ENCODE peak calls at places on chromosomes 16 and 17, in ten cellular contexts. One of them, this sample, is unnamed.
A peak's percentile ranks its signal among the peaks of the same experiment; 100 is the strongest.

GRCh38 chr16:66278604-66279262 is 87.8 kb upstream of the CDH5 start:
- DNase-seq in fibroblast of pulmonary artery: no peak
- DNase-seq in HCEC 1CT: no peak
- DNase-seq in iPS-NIHi11: no peak
- DNase-seq in iris pigment epithelial cell: no peak
- DNase-seq in activated T-helper 1 cell treated with Interleukin-2 at 50 U/mL for 16 hours: no peak
- DNase-seq in globus pallidus: no peak
- DNase-seq in NCI-H1105: no peak
- DNase-seq in activated CD4-positive, CD25-positive, alpha-beta regulatory T cell: no peak
- DNase-seq in bronchial epithelial cell: peak; percentile 96
- DNase-seq in this sample: no peak

GRCh38 chr17:11598274-11599221 is at the start of gene DNAH9:
- DNase-seq in fibroblast of pulmonary artery: peak; percentile 47
- DNase-seq in HCEC 1CT: no peak
- DNase-seq in iPS-NIHi11: peak; percentile 92
- DNase-seq in iris pigment epithelial cell: peak; percentile 63
- DNase-seq in activated T-helper 1 cell treated with Interleukin-2 at 50 U/mL for 16 hours: no peak
- DNase-seq in globus pallidus: peak; percentile 84
- DNase-seq in NCI-H1105: peak; percentile 97
- DNase-seq in activated CD4-positive, CD25-positive, alpha-beta regulatory T cell: no peak
- DNase-seq in bronchial epithelial cell: peak; percentile 64
- DNase-seq in this sample: peak; percentile 92

GRCh38 chr16:82629441-82630027 is 2.8 kb downstream of the CDH13 start:
- DNase-seq in fibroblast of pulmonary artery: peak; percentile 74
- DNase-seq in HCEC 1CT: peak; percentile 88
- DNase-seq in iPS-NIHi11: no peak
- DNase-seq in iris pigment epithelial cell: peak; percentile 51
- DNase-seq in activated T-helper 1 cell treated with Interleukin-2 at 50 U/mL for 16 hours: no peak
- DNase-seq in globus pallidus: no peak
- DNase-seq in NCI-H1105: no peak
- DNase-seq in activated CD4-positive, CD25-positive, alpha-beta regulatory T cell: no peak
- DNase-seq in bronchial epithelial cell: peak; percentile 75
- DNase-seq in this sample: no peak

GRCh38 chr16:86018487-86018886 is 119.5 kb downstream of the IRF8 start:
- DNase-seq in fibroblast of pulmonary artery: peak; percentile 44
- DNase-seq in HCEC 1CT: no peak
- DNase-seq in iPS-NIHi11: no peak
- DNase-seq in iris pigment epithelial cell: peak; percentile 37
- DNase-seq in activated T-helper 1 cell treated with Interleukin-2 at 50 U/mL for 16 hours: no peak
- DNase-seq in globus pallidus: no peak
- DNase-seq in NCI-H1105: no peak
- DNase-seq in activated CD4-positive, CD25-positive, alpha-beta regulatory T cell: no peak
- DNase-seq in bronchial epithelial cell: no peak
- DNase-seq in this sample: peak; percentile 14

GRCh38 chr16:68416057-68417046 is 32.0 kb downstream of the SMPD3 start:
- DNase-seq in fibroblast of pulmonary artery: no peak
- DNase-seq in HCEC 1CT: no peak
- DNase-seq in iPS-NIHi11: no peak
- DNase-seq in iris pigment epithelial cell: no peak
- DNase-seq in activated T-helper 1 cell treated with Interleukin-2 at 50 U/mL for 16 hours: no peak
- DNase-seq in globus pallidus: no peak
- DNase-seq in NCI-H1105: no peak
- DNase-seq in activated CD4-positive, CD25-positive, alpha-beta regulatory T cell: no peak
- DNase-seq in bronchial epithelial cell: peak; percentile 19
- DNase-seq in this sample: no peak

GRCh38 chr16:2468142-2468724 is 2.9 kb upstream of the NTN3 start:
- DNase-seq in fibroblast of pulmonary artery: no peak
- DNase-seq in HCEC 1CT: no peak
- DNase-seq in iPS-NIHi11: no peak
- DNase-seq in iris pigment epithelial cell: no peak
- DNase-seq in activated T-helper 1 cell treated with Interleukin-2 at 50 U/mL for 16 hours: no peak
- DNase-seq in globus pallidus: no peak
- DNase-seq in NCI-H1105: peak; percentile 82
- DNase-seq in activated CD4-positive, CD25-positive, alpha-beta regulatory T cell: no peak
- DNase-seq in bronchial epithelial cell: peak; percentile 69
- DNase-seq in this sample: no peak

GRCh38 chr17:56977673-56978395 is at the start of gene SCPEP1:
- DNase-seq in fibroblast of pulmonary artery: peak; percentile 74
- DNase-seq in HCEC 1CT: peak; percentile 72
- DNase-seq in iPS-NIHi11: peak; percentile 99
- DNase-seq in iris pigment epithelial cell: peak; percentile 66
- DNase-seq in activated T-helper 1 cell treated with Interleukin-2 at 50 U/mL for 16 hours: peak; percentile 74
- DNase-seq in globus pallidus: peak; percentile 86
- DNase-seq in NCI-H1105: peak; percentile 78
- DNase-seq in activated CD4-positive, CD25-positive, alpha-beta regulatory T cell: peak; percentile 72
- DNase-seq in bronchial epithelial cell: peak; percentile 64
- DNase-seq in this sample: peak; percentile 76

GRCh38 chr16:78654929-78655328 is 555.5 kb downstream of the WWOX start:
- DNase-seq in fibroblast of pulmonary artery: no peak
- DNase-seq in HCEC 1CT: no peak
- DNase-seq in iPS-NIHi11: no peak
- DNase-seq in iris pigment epithelial cell: no peak
- DNase-seq in activated T-helper 1 cell treated with Interleukin-2 at 50 U/mL for 16 hours: no peak
- DNase-seq in globus pallidus: no peak
- DNase-seq in NCI-H1105: no peak
- DNase-seq in activated CD4-positive, CD25-positive, alpha-beta regulatory T cell: no peak
- DNase-seq in bronchial epithelial cell: no peak
- DNase-seq in this sample: no peak

GRCh38 chr17:44556854-44557606 is at the start of gene FZD2:
- DNase-seq in fibroblast of pulmonary artery: peak; percentile 98
- DNase-seq in HCEC 1CT: peak; percentile 99
- DNase-seq in iPS-NIHi11: peak; percentile 89
- DNase-seq in iris pigment epithelial cell: peak; percentile 97
- DNase-seq in activated T-helper 1 cell treated with Interleukin-2 at 50 U/mL for 16 hours: no peak
- DNase-seq in globus pallidus: peak; percentile 67
- DNase-seq in NCI-H1105: peak; percentile 87
- DNase-seq in activated CD4-positive, CD25-positive, alpha-beta regulatory T cell: no peak
- DNase-seq in bronchial epithelial cell: peak; percentile 79
- DNase-seq in this sample: peak; percentile 85

GRCh38 chr17:16450028-16450427 is 34.7 kb downstream of the TRPV2 start:
- DNase-seq in fibroblast of pulmonary artery: no peak
- DNase-seq in HCEC 1CT: no peak
- DNase-seq in iPS-NIHi11: no peak
- DNase-seq in iris pigment epithelial cell: no peak
- DNase-seq in activated T-helper 1 cell treated with Interleukin-2 at 50 U/mL for 16 hours: no peak
- DNase-seq in globus pallidus: no peak
- DNase-seq in NCI-H1105: no peak
- DNase-seq in activated CD4-positive, CD25-positive, alpha-beta regulatory T cell: no peak
- DNase-seq in bronchial epithelial cell: no peak
- DNase-seq in this sample: no peak

GRCh38 chr16:30652718-30653117 is 2.0 kb downstream of the PRR14 start:
- DNase-seq in fibroblast of pulmonary artery: no peak
- DNase-seq in HCEC 1CT: no peak
- DNase-seq in iPS-NIHi11: no peak
- DNase-seq in iris pigment epithelial cell: no peak
- DNase-seq in activated T-helper 1 cell treated with Interleukin-2 at 50 U/mL for 16 hours: no peak
- DNase-seq in globus pallidus: no peak
- DNase-seq in NCI-H1105: no peak
- DNase-seq in activated CD4-positive, CD25-positive, alpha-beta regulatory T cell: no peak
- DNase-seq in bronchial epithelial cell: no peak
- DNase-seq in this sample: no peak

This sample was measured in pons.